ENCODE peak calls at places on chromosomes 7 and 10, in nine cellular contexts. One of them, this sample, is unnamed.

GRCh38 chr10:132584081-132584480 is 46.5 kb downstream of the INPP5A start:
- DNase-seq in choroid plexus epithelial cell: no peak
- DNase-seq in neural crest cell: no peak
- DNase-seq in gastrocnemius medialis: no peak
- DNase-seq in RPMI7951: no peak
- DNase-seq in ovary: no peak
- DNase-seq in BE2C: no peak
- DNase-seq in SK-N-MC: no peak
- DNase-seq in fibroblast of pulmonary artery: no peak
- DNase-seq in this sample: no peak

GRCh38 chr7:95725170-95725569 is 47.2 kb upstream of the DYNC1I1 start:
- DNase-seq in fibroblast of pulmonary artery: no peak
- DNase-seq in RPMI7951: peak
- DNase-seq in BE2C: no peak
- DNase-seq in choroid plexus epithelial cell: peak
- DNase-seq in neural crest cell: no peak
- DNase-seq in gastrocnemius medialis: no peak
- DNase-seq in ovary: no peak
- DNase-seq in SK-N-MC: no peak
- DNase-seq in this sample: no peak

GRCh38 chr10:74936577-74937445 is 110.4 kb downstream of the KAT6B start:
- DNase-seq in ovary: no peak
- DNase-seq in choroid plexus epithelial cell: peak
- DNase-seq in BE2C: no peak
- DNase-seq in gastrocnemius medialis: no peak
- DNase-seq in SK-N-MC: no peak
- DNase-seq in fibroblast of pulmonary artery: peak
- DNase-seq in RPMI7951: no peak
- DNase-seq in neural crest cell: no peak
- DNase-seq in this sample: no peak

GRCh38 chr10:76984559-76985443 is 652.8 kb downstream of the KCNMA1 start:
- DNase-seq in SK-N-MC: no peak
- DNase-seq in gastrocnemius medialis: peak
- DNase-seq in fibroblast of pulmonary artery: peak
- DNase-seq in ovary: peak
- DNase-seq in RPMI7951: peak
- DNase-seq in choroid plexus epithelial cell: peak
- DNase-seq in neural crest cell: peak
- DNase-seq in BE2C: peak
- DNase-seq in this sample: peak

GRCh38 chr10:79282388-79282787 is 64.9 kb upstream of the PPIF start:
- DNase-seq in ovary: no peak
- DNase-seq in fibroblast of pulmonary artery: no peak
- DNase-seq in choroid plexus epithelial cell: no peak
- DNase-seq in neural crest cell: peak
- DNase-seq in BE2C: peak
- DNase-seq in gastrocnemius medialis: no peak
- DNase-seq in RPMI7951: peak
- DNase-seq in SK-N-MC: no peak
- DNase-seq in this sample: peak

GRCh38 chr10:114239117-114239993 is at the start of gene VWA2:
- DNase-seq in RPMI7951: no peak
- DNase-seq in fibroblast of pulmonary artery: no peak
- DNase-seq in SK-N-MC: no peak
- DNase-seq in BE2C: peak
- DNase-seq in neural crest cell: peak
- DNase-seq in choroid plexus epithelial cell: no peak
- DNase-seq in ovary: no peak
- DNase-seq in gastrocnemius medialis: no peak
- DNase-seq in this sample: peak

GRCh38 chr7:33601081-33601480 is 304.3 kb upstream of the BMPER start:
- DNase-seq in gastrocnemius medialis: no peak
- DNase-seq in ovary: no peak
- DNase-seq in RPMI7951: peak
- DNase-seq in neural crest cell: no peak
- DNase-seq in BE2C: no peak
- DNase-seq in choroid plexus epithelial cell: no peak
- DNase-seq in SK-N-MC: no peak
- DNase-seq in fibroblast of pulmonary artery: no peak
- DNase-seq in this sample: no peak

GRCh38 chr10:92493362-92493761 is 80.5 kb downstream of the IDE start:
- DNase-seq in ovary: no peak
- DNase-seq in choroid plexus epithelial cell: peak
- DNase-seq in neural crest cell: no peak
- DNase-seq in SK-N-MC: no peak
- DNase-seq in fibroblast of pulmonary artery: no peak
- DNase-seq in BE2C: peak
- DNase-seq in RPMI7951: no peak
- DNase-seq in gastrocnemius medialis: no peak
- DNase-seq in this sample: no peak

GRCh38 chr7:141073641-141074161 is at the start of gene TMEM178B:
- DNase-seq in gastrocnemius medialis: no peak
- DNase-seq in neural crest cell: peak
- DNase-seq in SK-N-MC: no peak
- DNase-seq in ovary: no peak
- DNase-seq in fibroblast of pulmonary artery: no peak
- DNase-seq in RPMI7951: no peak
- DNase-seq in BE2C: peak
- DNase-seq in choroid plexus epithelial cell: no peak
- DNase-seq in this sample: peak

GRCh38 chr10:12333382-12334185 is 15.8 kb upstream of the CAMK1D start:
- DNase-seq in gastrocnemius medialis: peak
- DNase-seq in choroid plexus epithelial cell: peak
- DNase-seq in RPMI7951: peak
- DNase-seq in ovary: peak
- DNase-seq in BE2C: peak
- DNase-seq in fibroblast of pulmonary artery: peak
- DNase-seq in SK-N-MC: no peak
- DNase-seq in neural crest cell: no peak
- DNase-seq in this sample: no peak

GRCh38 chr10:21099291-21099800 is 202.2 kb upstream of the NEBL start:
- DNase-seq in ovary: no peak
- DNase-seq in SK-N-MC: no peak
- DNase-seq in BE2C: no peak
- DNase-seq in RPMI7951: no peak
- DNase-seq in fibroblast of pulmonary artery: no peak
- DNase-seq in choroid plexus epithelial cell: no peak
- DNase-seq in gastrocnemius medialis: no peak
- DNase-seq in neural crest cell: no peak
- DNase-seq in this sample: no peak

GRCh38 chr7:27961255-27961654 is 219.3 kb downstream of the JAZF1 start:
- DNase-seq in choroid plexus epithelial cell: no peak
- DNase-seq in SK-N-MC: no peak
- DNase-seq in BE2C: peak
- DNase-seq in RPMI7951: peak
- DNase-seq in neural crest cell: no peak
- DNase-seq in fibroblast of pulmonary artery: peak
- DNase-seq in gastrocnemius medialis: no peak
- DNase-seq in ovary: no peak
- DNase-seq in this sample: no peak

GRCh38 chr10:90621577-90621976 is 236.3 kb downstream of the HTR7 start:
- DNase-seq in choroid plexus epithelial cell: peak
- DNase-seq in BE2C: no peak
- DNase-seq in ovary: no peak
- DNase-seq in RPMI7951: peak
- DNase-seq in SK-N-MC: no peak
- DNase-seq in neural crest cell: peak
- DNase-seq in gastrocnemius medialis: no peak
- DNase-seq in fibroblast of pulmonary artery: peak
- DNase-seq in this sample: no peak

GRCh38 chr7:725223-726005 is 1.1 kb upstream of the DNAAF5 start:
- DNase-seq in choroid plexus epithelial cell: peak
- DNase-seq in RPMI7951: peak
- DNase-seq in SK-N-MC: no peak
- DNase-seq in BE2C: no peak
- DNase-seq in neural crest cell: no peak
- DNase-seq in gastrocnemius medialis: no peak
- DNase-seq in fibroblast of pulmonary artery: peak
- DNase-seq in ovary: peak
- DNase-seq in this sample: no peak

GRCh38 chr7:4725014-4725951 is 43.2 kb downstream of the FOXK1 start:
- DNase-seq in neural crest cell: peak
- DNase-seq in choroid plexus epithelial cell: peak
- DNase-seq in fibroblast of pulmonary artery: peak
- DNase-seq in SK-N-MC: no peak
- DNase-seq in gastrocnemius medialis: peak
- DNase-seq in BE2C: no peak
- DNase-seq in ovary: peak
- DNase-seq in RPMI7951: peak
- DNase-seq in this sample: peak